ENCODE peak calls at places on chromosomes 13 and 19, in five cellular contexts. A is ascending aorta, X is Karpas-422, G is suprapubic skin, L is OCI-LY7. Y is an unnamed sample.
A peak's percentile ranks its signal among the peaks of the same experiment; 100 is the strongest.

GRCh38 chr13:48094404-48094780 is 512 bp downstream of the MED4 start:
- DNase-seq in X (peak; percentile 61), L (peak; percentile 22), G (no peak), A (no peak), Y (no peak)

GRCh38 chr19:46337487-46337886 is 9.4 kb upstream of the PPP5C start:
- DNase-seq in X (no peak), G (no peak), A (no peak), L (no peak), Y (no peak)

GRCh38 chr13:109779876-109780516 is 6.4 kb downstream of the IRS2 start:
- DNase-seq in G (no peak), A (no peak), X (no peak), L (no peak), Y (no peak)

GRCh38 chr13:99996177-99996705 is 14.7 kb downstream of the ZIC2 start:
- DNase-seq in X (no peak), A (no peak), G (no peak), L (no peak), Y (no peak)

GRCh38 chr13:30737511-30738342 is 2.4 kb downstream of the ALOX5AP start:
- DNase-seq in G (peak; percentile 61), L (peak; percentile 71), X (peak; percentile 82), A (no peak), Y (no peak)

GRCh38 chr19:12064266-12065099 is at the start of gene ZNF844:
- DNase-seq in G (peak; percentile 99), L (peak; percentile 89), A (peak; percentile 95), X (peak; percentile 97), Y (peak; percentile 57)

GRCh38 chr19:34288381-34288780 is 34.0 kb downstream of the GARRE1 start:
- DNase-seq in G (no peak), A (no peak), L (no peak), X (no peak), Y (no peak)

GRCh38 chr13:48909088-48909389 is 66.7 kb upstream of the FNDC3A start:
- DNase-seq in G (no peak), L (no peak), A (no peak), X (no peak), Y (no peak)

GRCh38 chr13:60990032-60990733 is 425.5 kb downstream of the PCDH20 start:
- DNase-seq in X (peak; percentile 81), A (no peak), L (peak; percentile 1), G (no peak), Y (no peak)

GRCh38 chr19:51808333-51808986 is 13.5 kb downstream of the FPR3 start:
- DNase-seq in X (no peak), G (no peak), L (no peak), A (no peak), Y (no peak)

GRCh38 chr19:11861301-11861700 is 12.8 kb downstream of the ZNF439 start:
- DNase-seq in A (no peak), G (no peak), X (no peak), L (no peak), Y (no peak)

GRCh38 chr13:23799945-23800344 is 89.3 kb downstream of the MIPEP start:
- DNase-seq in A (no peak), X (no peak), G (no peak), L (no peak), Y (no peak)

GRCh38 chr19:35846038-35846668 is 6.2 kb downstream of the NPHS1 start:
- DNase-seq in G (no peak), L (no peak), X (no peak), A (no peak), Y (no peak)

GRCh38 chr13:50248537-50249521 is 233.6 kb downstream of the KCNRG start:
- DNase-seq in A (no peak), G (no peak), L (peak; percentile 60), X (no peak), Y (no peak)

GRCh38 chr13:44140146-44140545 is 233.5 kb upstream of the SERP2 start:
- DNase-seq in A (no peak), X (no peak), L (no peak), G (no peak), Y (no peak)

GRCh38 chr19:1668339-1669123 is 16.1 kb upstream of the TCF3 start:
- DNase-seq in A (no peak), G (no peak), L (no peak), X (peak; percentile 68), Y (no peak)

GRCh38 chr13:40819797-40820315 is 30.4 kb downstream of the SLC25A15 start:
- DNase-seq in L (no peak), X (no peak), G (no peak), A (no peak), Y (no peak)

GRCh38 chr19:29745253-29745652 is 30.2 kb upstream of the C19orf12 start:
- DNase-seq in G (no peak), X (no peak), A (no peak), L (no peak), Y (no peak)

GRCh38 chr13:39385621-39386231 is 217.3 kb downstream of the LHFPL6 start:
- DNase-seq in A (no peak), G (no peak), L (no peak), X (no peak), Y (no peak)

GRCh38 chr13:92461831-92462230 is 764.8 kb upstream of the GPC6 start:
- DNase-seq in G (no peak), X (no peak), A (no peak), L (no peak), Y (no peak)

GRCh38 chr19:34269968-34270621 is 15.7 kb downstream of the GARRE1 start:
- DNase-seq in G (no peak), X (peak; percentile 93), L (peak; percentile 89), A (peak; percentile 59), Y (no peak)

GRCh38 chr13:92175330-92175729 is 776.9 kb downstream of the GPC5 start:
- DNase-seq in L (peak; percentile 51), G (no peak), A (no peak), X (peak; percentile 53), Y (peak; percentile 34)

GRCh38 chr13:26202365-26202972 is 19.6 kb downstream of the RNF6 start:
- DNase-seq in A (no peak), G (no peak), X (no peak), L (no peak), Y (no peak)

GRCh38 chr19:41939861-41940442 is 11.7 kb upstream of the ERFL start:
- DNase-seq in X (peak; percentile 89), A (no peak), G (no peak), L (peak; percentile 79), Y (no peak)

GRCh38 chr19:7783991-7784421 is 21.0 kb downstream of the CLEC4M start:
- DNase-seq in A (no peak), G (no peak), X (no peak), L (no peak), Y (peak; percentile 8)

GRCh38 chr13:112219753-112220152 is 152.8 kb downstream of the SOX1 start:
- DNase-seq in L (no peak), X (no peak), G (no peak), A (no peak), Y (no peak)

DNA sequence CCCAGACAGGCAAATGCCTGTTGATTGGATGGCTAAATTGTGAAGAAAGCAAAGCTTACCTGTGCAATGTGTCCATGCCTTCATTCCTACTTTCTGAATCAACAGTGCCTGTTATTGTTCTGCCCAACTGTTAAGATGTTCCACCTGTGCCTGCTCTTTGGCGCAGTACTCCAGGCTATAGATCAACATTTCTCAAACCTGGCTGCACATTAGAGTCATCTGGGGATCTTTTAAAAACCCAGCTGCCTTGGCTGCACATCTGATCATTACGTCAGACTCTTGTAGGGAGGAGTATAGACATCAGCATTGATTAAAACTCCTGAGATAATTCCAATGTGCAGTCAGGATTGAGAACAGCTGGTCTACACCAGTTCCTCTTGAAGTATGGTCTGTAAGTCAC is 16.2 kb upstream of the CPB2 start:
- DNase-seq in G (no peak), X (no peak), L (no peak), A (no peak), Y (no peak)
- H3K27ac ChIP-seq in G (peak overlapping the region; percentile 46), X (no peak overlapping the region), L (no peak overlapping the region), A (no peak overlapping the region), Y (no peak overlapping the region)

GRCh38 chr19:3576696-3577443 is 4.1 kb downstream of the HMG20B start:
- DNase-seq in A (no peak), L (no peak), X (peak; percentile 42), G (no peak), Y (no peak)
- H3K4me3 ChIP-seq in A (peak overlapping the region; percentile 36), L (no peak overlapping the region), X (no peak overlapping the region), G (peak overlapping the region; percentile 40), Y (peak overlapping the region; percentile 17)

GRCh38 chr13:28551498-28551895 is 56.6 kb upstream of the FLT1 start:
- DNase-seq in G (no peak), A (no peak), X (no peak), L (no peak), Y (no peak)

GRCh38 chr13:28550721-28551497 is 56.0 kb upstream of the FLT1 start:
- DNase-seq in X (no peak), G (no peak), L (no peak), A (no peak), Y (no peak)

GRCh38 chr13:28552288-28552687 is 57.4 kb upstream of the FLT1 start:
- DNase-seq in A (no peak), L (no peak), X (no peak), G (no peak), Y (no peak)

GRCh38 chr13:28557725-28558124 is 62.8 kb upstream of the FLT1 start:
- DNase-seq in G (no peak), L (no peak), X (no peak), A (no peak), Y (peak; percentile 6)

GRCh38 chr13:28553971-28554370 is 59.0 kb upstream of the FLT1 start:
- DNase-seq in X (no peak), A (no peak), L (no peak), G (no peak), Y (no peak)
- H3K27ac ChIP-seq in X (no peak overlapping the region), A (no peak overlapping the region), L (no peak overlapping the region), G (no peak overlapping the region), Y (no peak overlapping the region)

DNA sequence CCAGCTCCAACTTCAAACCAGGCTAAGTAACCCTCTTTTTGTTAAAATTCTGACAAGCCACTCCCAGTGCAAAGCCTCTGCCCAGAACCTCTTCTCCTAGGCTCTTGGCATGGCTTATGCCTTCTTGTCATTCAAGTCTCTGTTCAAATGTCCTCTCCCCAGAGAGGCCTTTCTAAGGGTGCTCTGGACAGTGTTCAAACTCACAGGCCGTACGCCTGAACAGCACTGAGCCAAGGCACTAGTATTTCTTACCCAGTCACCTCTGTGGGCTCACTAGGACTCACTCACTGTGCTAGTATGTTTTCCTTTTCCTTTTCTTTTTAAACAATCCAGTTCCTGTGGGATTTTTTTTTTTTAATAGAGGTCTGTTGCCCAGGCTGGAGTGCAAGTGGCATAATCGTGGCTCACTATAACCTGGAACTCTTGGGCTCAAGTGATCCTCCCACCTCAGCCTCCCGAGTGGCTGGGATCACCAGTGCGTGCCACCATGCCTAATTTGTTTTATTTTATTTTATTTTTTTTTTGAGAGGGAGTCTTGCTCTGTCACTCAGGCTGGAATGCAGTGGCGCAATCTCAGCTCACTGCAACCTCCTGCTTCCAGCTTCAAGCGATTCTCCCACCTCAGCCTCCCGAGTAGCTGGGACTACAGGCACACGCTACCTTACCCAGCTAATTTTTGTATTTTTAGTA is 2.3 kb upstream of the ASF1B start:
- DNase-seq in L (no peak), A (no peak), X (no peak), G (no peak), Y (no peak)
- H3K4me3 ChIP-seq in L (peak overlapping the region; percentile 95), A (no peak overlapping the region), X (no peak overlapping the region), G (no peak overlapping the region), Y (no peak overlapping the region)

GRCh38 chr19:5086232-5086631 is 117.3 kb downstream of the KDM4B start:
- DNase-seq in L (no peak), X (no peak), G (no peak), A (no peak), Y (no peak)
- H3K27ac ChIP-seq in L (no peak overlapping the region), X (no peak overlapping the region), G (no peak overlapping the region), A (no peak overlapping the region), Y (no peak overlapping the region)

Y was measured in AG04450.